ENCODE peak calls at places on chromosomes 11 and 22, in six cellular contexts. E is pancreas, P is HL-60, Q is testis, L is psoas muscle, V is stomach. U is an unnamed sample. For H3K27me3, the result is how much of the 10 kb centered on the place peaks cover.

GRCh38 chr11:78202733-78203167 is 14.0 kb downstream of the USP35 start:
- DNase-seq in E (no peak), P (no peak), Q (no peak), L (no peak), V (no peak), U (no peak)

GRCh38 chr11:126318642-126319373 is 14.9 kb downstream of the DCPS start:
- DNase-seq in E (no peak), P (peak), Q (peak), L (no peak), V (no peak), U (peak)

GRCh38 chr11:14411818-14412217 is 52.8 kb upstream of the RRAS2 start:
- DNase-seq in E (no peak), P (no peak), Q (no peak), L (peak), V (no peak), U (no peak)

GRCh38 chr11:44621784-44622183 is 56.3 kb downstream of the CD82 start:
- DNase-seq in E (peak), P (no peak), Q (peak), L (no peak), V (peak), U (no peak)

GRCh38 chr11:27319065-27319464 is 44.0 kb downstream of the CCDC34 start:
- DNase-seq in E (no peak), P (no peak), Q (no peak), L (no peak), V (no peak), U (peak)

GRCh38 chr11:20000393-20001134 is 159.7 kb downstream of the DBX1 start:
- DNase-seq in E (peak), P (no peak), Q (peak), L (no peak), V (no peak), U (no peak)

GRCh38 chr22:48244388-48245118 is 1482.1 kb downstream of the TBC1D22A start:
- DNase-seq in E (no peak), P (no peak), Q (peak), L (no peak), V (peak), U (no peak)

GRCh38 chr11:132858203-132858602 is 674.1 kb downstream of the OPCML start:
- DNase-seq in E (no peak), P (no peak), Q (no peak), L (no peak), V (no peak), U (no peak)

GRCh38 chr11:120184946-120185677 is 25.7 kb upstream of the OAF start:
- DNase-seq in E (peak), P (no peak), Q (peak), L (peak), V (peak), U (no peak)

GRCh38 chr22:43891360-43892182 is at the start of gene PNPLA5:
- DNase-seq in E (no peak), P (no peak), Q (no peak), L (no peak), V (no peak), U (no peak)

GRCh38 chr22:47059701-47060161 is 297.3 kb downstream of the TBC1D22A start:
- DNase-seq in E (no peak), P (no peak), Q (no peak), L (no peak), V (no peak), U (no peak)

GRCh38 chr22:37746366-37747089 is 49.7 kb downstream of the TRIOBP start:
- DNase-seq in E (no peak), P (peak), Q (no peak), L (no peak), V (no peak), U (no peak)
- TF ChIP-seq CTCF in E (no peak), P (no peak), Q (no peak), L (no peak), V (no peak), U (no peak)

GRCh38 chr22:39475337-39475736 is 18.5 kb downstream of the MGAT3 start:
- DNase-seq in E (no peak), P (no peak), Q (no peak), L (no peak), V (no peak), U (no peak)
- H3K27ac ChIP-seq in E (no peak), P (no peak), Q (no peak), L (no peak), V (no peak), U (no peak)

GRCh38 chr11:80538040-80538439 is 1097.2 kb upstream of the TENM4 start:
- DNase-seq in E (no peak), P (no peak), Q (no peak), L (no peak), V (no peak), U (no peak)
- H3K27me3 ChIP-seq in E (under half), P (under half), Q (under half), L (under half), V (under half), U (under half)

DNA sequence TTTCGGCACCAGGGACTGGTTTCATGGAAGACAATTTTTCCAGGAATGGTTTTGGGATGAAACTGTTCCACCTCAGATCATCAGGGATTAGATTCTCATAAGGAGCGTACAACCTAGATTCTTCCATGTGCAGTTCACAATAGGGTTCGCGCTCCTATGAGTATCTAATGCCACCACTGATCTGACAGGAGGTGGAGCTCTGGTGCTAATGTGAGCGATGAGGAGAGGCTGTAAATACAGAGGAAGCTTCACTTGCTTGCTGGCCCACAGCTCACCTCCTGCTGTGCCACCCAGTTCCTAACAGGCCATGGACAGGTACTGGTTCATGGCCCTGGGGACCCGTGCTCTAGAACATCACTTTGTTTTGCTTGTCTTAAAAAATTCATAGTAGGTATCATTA is 41.8 kb upstream of the AMPD3 start:
- DNase-seq in E (no peak), P (peak), Q (peak), L (no peak), V (no peak), U (no peak)
- TF ChIP-seq CTCF in E (no peak), P (peak), Q (no peak), L (no peak), V (no peak), U (peak)

GRCh38 chr22:37713761-37714160 is 16.9 kb downstream of the TRIOBP start:
- DNase-seq in E (no peak), P (no peak), Q (no peak), L (no peak), V (no peak), U (no peak)
- H3K27ac ChIP-seq in E (no peak), P (no peak), Q (no peak), L (no peak), V (no peak), U (no peak)

DNA sequence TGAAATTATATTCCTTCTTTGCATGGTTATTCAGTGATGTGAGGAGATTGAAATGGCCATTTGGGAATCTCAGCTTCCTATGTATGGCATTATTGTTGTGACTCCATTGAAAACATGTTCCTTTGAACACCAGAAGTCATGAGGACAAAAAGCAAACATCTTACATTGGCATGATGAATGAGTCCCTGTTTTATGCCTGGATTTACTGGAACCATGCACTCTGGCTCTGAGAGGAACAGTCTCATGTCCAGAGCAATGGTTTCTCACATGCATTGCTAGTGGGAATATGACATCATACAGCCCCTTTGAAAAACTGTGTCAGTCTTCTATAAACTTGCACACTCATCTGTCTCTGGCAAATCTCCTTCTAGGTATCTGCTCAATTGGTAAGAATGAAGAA is 3.4 kb upstream of the KDM4F start:
- DNase-seq in E (no peak), P (no peak), Q (no peak), L (no peak), V (no peak), U (no peak)
- H3K27me3 ChIP-seq in E (under half), P (under half), Q (under half), L (under half), V (under half), U (half or more)

DNA sequence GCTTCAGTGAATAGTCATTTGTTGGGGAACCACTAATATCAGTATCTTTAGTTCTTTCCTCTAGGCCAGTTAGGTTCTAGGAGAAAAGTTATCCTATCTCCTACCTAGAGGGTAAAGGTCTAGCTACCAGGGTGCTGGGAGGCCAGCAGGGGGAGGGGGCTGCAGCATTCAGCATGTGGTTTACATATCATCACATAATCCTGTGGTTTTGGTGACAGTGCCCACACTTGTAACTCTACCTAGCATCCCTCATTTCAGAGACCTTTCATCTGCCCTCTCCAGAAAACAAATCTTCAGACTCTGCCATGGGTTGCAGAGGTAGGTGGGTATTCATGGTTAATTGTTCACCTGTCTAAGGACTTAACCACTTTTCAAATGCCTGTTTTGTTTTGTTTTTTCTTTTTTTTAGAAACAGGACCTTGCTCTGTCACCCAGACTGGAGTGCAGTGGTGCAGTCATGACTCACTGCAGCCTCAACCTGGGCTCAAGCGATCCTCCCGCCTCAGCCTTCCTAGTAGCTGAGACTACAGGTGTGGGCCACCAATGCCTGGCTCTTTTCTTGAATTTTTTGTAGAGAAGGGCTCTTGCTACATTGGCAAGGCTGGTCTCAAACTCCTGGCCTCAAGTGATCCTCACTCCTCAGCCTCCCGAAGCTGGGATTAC is 146.8 kb downstream of the ENTHD1 start:
- DNase-seq in E (no peak), P (no peak), Q (no peak), L (no peak), V (no peak), U (no peak)
- TF ChIP-seq CTCF in E (no peak), P (no peak), Q (no peak), L (no peak), V (no peak), U (no peak)

DNA sequence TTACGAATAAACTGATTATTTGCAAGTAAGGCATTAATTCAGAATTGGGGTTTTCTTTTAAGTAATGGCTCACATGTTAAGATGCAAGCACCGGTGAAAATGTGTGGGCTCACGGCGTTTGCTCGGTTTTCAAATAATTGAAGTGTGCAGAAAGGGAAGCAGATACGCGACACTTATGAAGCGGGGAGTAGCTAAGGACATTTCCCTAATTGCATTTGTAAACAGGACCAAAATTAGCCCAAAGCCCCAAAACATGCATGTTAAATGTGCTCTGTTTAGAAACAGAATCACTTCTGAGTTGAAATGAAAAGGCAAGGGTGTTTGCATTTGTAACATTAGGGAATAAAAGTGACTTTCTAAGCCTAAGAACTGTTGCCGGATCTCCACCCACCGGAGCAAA is 61.3 kb downstream of the ELFN2 start:
- DNase-seq in E (no peak), P (no peak), Q (no peak), L (no peak), V (no peak), U (no peak)
- H3K27ac ChIP-seq in E (no peak), P (no peak), Q (no peak), L (no peak), V (no peak), U (no peak)

GRCh38 chr22:22359465-22359864 is 114.9 kb downstream of the VPREB1 start:
- DNase-seq in E (no peak), P (no peak), Q (no peak), L (no peak), V (no peak), U (no peak)
- H3K27me3 ChIP-seq in E (under half), P (under half), Q (under half), L (under half), V (under half), U (under half)

GRCh38 chr22:22683668-22684361 is 39.4 kb downstream of the GGTLC2 start:
- DNase-seq in E (no peak), P (no peak), Q (no peak), L (no peak), V (no peak), U (no peak)

GRCh38 chr22:22682196-22682595 is 37.8 kb downstream of the GGTLC2 start:
- DNase-seq in E (no peak), P (no peak), Q (no peak), L (no peak), V (no peak), U (no peak)

GRCh38 chr22:22682807-22683667 is 38.6 kb downstream of the GGTLC2 start:
- DNase-seq in E (no peak), P (no peak), Q (no peak), L (no peak), V (no peak), U (no peak)

GRCh38 chr22:22678970-22679369 is 34.6 kb downstream of the GGTLC2 start:
- DNase-seq in E (no peak), P (no peak), Q (no peak), L (no peak), V (no peak), U (no peak)

DNA sequence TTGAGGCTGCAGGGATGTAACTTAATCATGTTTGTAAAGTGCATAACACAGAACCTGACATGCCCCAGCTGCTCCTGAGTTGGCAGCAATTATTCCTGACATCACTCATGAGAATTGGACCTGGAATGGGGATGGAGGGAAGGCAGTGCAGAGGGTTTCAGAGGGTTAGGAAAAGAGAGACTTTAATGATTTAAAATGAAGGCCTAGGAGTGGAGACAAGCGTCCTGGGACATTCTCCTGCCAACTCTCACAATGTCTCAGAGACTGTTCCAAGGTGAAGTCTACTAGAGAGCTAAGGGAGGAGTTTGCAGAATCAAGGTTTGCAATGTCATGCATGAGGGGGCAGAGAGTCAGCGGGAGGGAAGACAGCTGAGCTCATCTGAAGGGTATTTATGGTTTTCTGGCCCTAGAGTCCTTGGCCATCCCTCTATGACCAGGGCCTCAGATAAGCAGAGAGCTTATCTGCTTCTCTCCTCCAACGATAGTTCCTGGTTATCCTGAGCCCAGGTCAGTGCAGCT is 36.9 kb downstream of the GGTLC2 start:
- DNase-seq in E (no peak), P (no peak), Q (no peak), L (no peak), V (no peak), U (no peak)
- TF ChIP-seq CTCF in E (no peak), P (no peak), Q (no peak), L (no peak), V (no peak), U (no peak)

U was measured in foreskin keratinocyte.